ENCODE peak calls at places on chromosomes 6 and 20, in ten cellular contexts. F is Calu3, U is body of pancreas, D is kidney epithelial cell, M is colonic mucosa, H is retinal pigment epithelial cell, E is bronchial epithelial cell, G is WTC11, Z is heart left ventricle, J is AG09309. B is an unnamed sample.

GRCh38 chr6:56541736-56542366 is 100.8 kb downstream of the DST start:
- DNase-seq in G (no peak), H (no peak), F (no peak), J (no peak), E (peak), D (no peak), M (no peak), Z (no peak), U (no peak), B (no peak)

GRCh38 chr6:119296036-119297035 is 53.2 kb downstream of the MAN1A1 start:
- DNase-seq in J (no peak), D (no peak), Z (no peak), H (no peak), E (no peak), G (no peak), U (no peak), F (no peak), M (no peak), B (no peak)

GRCh38 chr6:77451466-77451865 is 11.8 kb downstream of the HTR1B start:
- DNase-seq in M (no peak), G (no peak), D (no peak), E (no peak), H (no peak), J (no peak), Z (no peak), U (no peak), F (no peak), B (no peak)

GRCh38 chr6:1526689-1527088 is 83.0 kb upstream of the FOXC1 start:
- DNase-seq in J (no peak), F (no peak), H (no peak), U (no peak), M (no peak), D (no peak), G (no peak), Z (no peak), E (no peak), B (no peak)

GRCh38 chr20:20593447-20594170 is 118.8 kb downstream of the RALGAPA2 start:
- DNase-seq in F (no peak), J (no peak), U (peak), E (peak), H (no peak), Z (no peak), G (peak), D (no peak), M (no peak), B (no peak)

GRCh38 chr6:100504786-100505737 is 40.3 kb upstream of the SIM1 start:
- DNase-seq in G (no peak), U (no peak), M (no peak), J (peak), H (peak), F (peak), Z (no peak), E (peak), D (peak), B (no peak)

GRCh38 chr6:36249010-36249409 is 20.9 kb upstream of the PNPLA1 start:
- DNase-seq in E (peak), F (no peak), J (peak), U (no peak), Z (no peak), H (no peak), D (no peak), M (no peak), G (no peak), B (no peak)

GRCh38 chr6:137763861-137764260 is 103.2 kb upstream of the TNFAIP3 start:
- DNase-seq in D (no peak), E (peak), U (no peak), J (no peak), F (no peak), H (no peak), G (no peak), Z (no peak), M (no peak), B (no peak)

GRCh38 chr6:45666844-45667243 is 289.1 kb upstream of the SUPT3H start:
- DNase-seq in F (no peak), Z (no peak), G (no peak), E (no peak), M (no peak), U (no peak), H (no peak), J (no peak), D (no peak), B (no peak)

GRCh38 chr20:61835301-61835700 is 230.4 kb downstream of the TAF4 start:
- DNase-seq in M (no peak), F (no peak), E (no peak), H (no peak), U (no peak), D (no peak), Z (peak), G (no peak), J (no peak), B (no peak)

GRCh38 chr6:42113929-42114636 is 28.3 kb downstream of the C6orf132 start:
- DNase-seq in E (peak), G (no peak), M (peak), D (no peak), F (peak), U (no peak), H (no peak), J (no peak), Z (no peak), B (no peak)

GRCh38 chr6:116019428-116019827 is 41.3 kb downstream of the FRK start:
- DNase-seq in U (no peak), D (no peak), J (no peak), M (no peak), Z (no peak), E (no peak), H (no peak), F (no peak), G (no peak), B (no peak)

GRCh38 chr20:13331536-13331935 is 110.5 kb downstream of the ISM1 start:
- DNase-seq in M (no peak), D (peak), G (no peak), F (no peak), J (no peak), H (no peak), E (peak), Z (no peak), U (no peak), B (no peak)

GRCh38 chr6:17305219-17306001 is 24.2 kb downstream of the RBM24 start:
- DNase-seq in Z (no peak), M (no peak), J (no peak), G (no peak), F (no peak), D (no peak), E (peak), H (no peak), U (no peak), B (no peak)

GRCh38 chr6:97288188-97288587 is 5.2 kb upstream of the MMS22L start:
- DNase-seq in D (no peak), E (no peak), H (no peak), J (no peak), M (no peak), G (no peak), Z (no peak), U (no peak), F (no peak), B (no peak)

GRCh38 chr20:35607003-35607735 is 8.5 kb upstream of the SPAG4 start:
- DNase-seq in Z (no peak), U (no peak), M (no peak), G (no peak), F (peak), H (no peak), J (no peak), E (peak), D (no peak), B (no peak)

GRCh38 chr6:66897576-66897975 is 1190.5 kb upstream of the EYS start:
- DNase-seq in H (no peak), M (no peak), J (no peak), Z (no peak), E (peak), U (peak), D (no peak), F (no peak), G (no peak), B (no peak)

GRCh38 chr6:88008411-88008810 is 39.2 kb upstream of the SPACA1 start:
- DNase-seq in F (no peak), D (peak), G (no peak), M (no peak), E (no peak), J (no peak), H (no peak), U (no peak), Z (no peak), B (no peak)

GRCh38 chr6:113672691-113673149 is 184.4 kb upstream of the MARCKS start:
- DNase-seq in J (peak), H (no peak), F (no peak), D (no peak), M (no peak), E (no peak), U (peak), G (no peak), Z (peak), B (peak)

GRCh38 chr20:1331101-1331500 is 2.2 kb upstream of the SDCBP2 start:
- DNase-seq in M (peak), F (no peak), D (no peak), Z (no peak), E (no peak), J (no peak), G (no peak), H (no peak), U (no peak), B (peak)

GRCh38 chr6:11011787-11012234 is 32.3 kb downstream of the ELOVL2 start:
- DNase-seq in F (peak), Z (no peak), M (no peak), U (peak), G (peak), J (no peak), H (no peak), D (no peak), E (peak), B (no peak)
- TF ChIP-seq CTCF in F (no peak), Z (no peak), M (no peak), U (no peak), G (no peak), J (no peak), H (peak), D (no peak), E (peak), B (no peak)

GRCh38 chr6:149960488-149960887 is 3.3 kb upstream of the ULBP1 start:
- DNase-seq in D (no peak), U (no peak), G (no peak), F (no peak), H (no peak), J (no peak), E (no peak), Z (no peak), M (no peak), B (peak)

GRCh38 chr6:149963212-149963461 is 606 bp upstream of the ULBP1 start:
- DNase-seq in Z (no peak), J (no peak), H (no peak), U (no peak), E (peak), M (peak), F (peak), D (peak), G (peak), B (peak)

GRCh38 chr6:149963462-149964242 is at the start of gene ULBP1:
- DNase-seq in E (peak), Z (peak), M (peak), G (peak), D (no peak), J (peak), H (no peak), U (peak), F (peak), B (peak)

GRCh38 chr6:149962461-149963211 is 1.1 kb upstream of the ULBP1 start:
- DNase-seq in J (no peak), H (no peak), D (no peak), U (no peak), Z (no peak), M (no peak), E (no peak), G (no peak), F (no peak), B (peak)

DNA sequence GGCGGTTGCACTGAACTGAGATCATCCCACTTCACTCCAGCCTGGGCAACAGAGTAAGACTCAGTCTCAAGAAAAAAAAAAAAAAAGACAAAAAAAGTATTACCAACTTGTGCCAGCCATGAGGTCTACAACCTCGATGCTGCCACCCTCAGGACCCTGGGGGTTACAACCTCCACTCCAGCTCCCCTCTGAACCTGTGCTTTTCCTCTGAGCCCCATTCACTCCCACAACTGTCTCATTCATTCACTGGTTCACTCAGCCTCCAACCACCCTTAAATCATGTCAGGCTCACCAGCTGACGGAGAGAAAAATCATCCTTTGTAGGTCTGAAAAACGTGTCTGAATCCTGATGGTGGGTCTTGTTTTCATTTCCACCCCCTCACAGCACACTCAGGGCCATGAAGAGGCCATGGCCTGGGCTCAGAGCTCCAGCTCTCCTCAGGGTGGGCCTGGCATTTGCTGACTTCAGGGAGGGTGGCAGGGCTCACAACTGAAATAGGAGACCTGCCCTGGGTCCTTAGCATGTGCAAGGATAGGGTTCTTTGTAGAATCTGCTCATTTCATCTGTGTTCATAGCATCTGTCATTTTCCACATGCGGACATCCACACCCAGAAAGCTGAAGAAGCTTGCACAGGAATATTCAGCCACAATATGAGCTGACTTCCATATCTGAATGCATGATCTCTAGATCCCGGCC is 1.9 kb upstream of the ULBP1 start:
- DNase-seq in E (peak), F (peak), D (no peak), U (no peak), G (peak), J (no peak), M (no peak), H (no peak), Z (no peak), B (peak)
- TF ChIP-seq CTCF in E (peak), F (peak), D (peak), U (no peak), G (no peak), J (peak), M (no peak), H (peak), Z (peak), B (peak)

GRCh38 chr20:58870293-58871014 is 17.9 kb downstream of the GNAS start:
- DNase-seq in E (peak), D (no peak), M (peak), Z (peak), G (peak), U (peak), F (peak), J (no peak), H (no peak), B (peak)

GRCh38 chr20:58867211-58867610 is 14.7 kb downstream of the GNAS start:
- DNase-seq in H (no peak), M (no peak), Z (no peak), G (no peak), D (no peak), U (peak), J (no peak), E (no peak), F (no peak), B (no peak)

GRCh38 chr20:58871533-58872102 is 19.1 kb downstream of the GNAS start:
- DNase-seq in J (no peak), D (no peak), H (no peak), G (no peak), Z (no peak), M (no peak), U (no peak), E (no peak), F (peak), B (no peak)

GRCh38 chr20:58869662-58870227 is 17.2 kb downstream of the GNAS start:
- DNase-seq in Z (no peak), F (no peak), U (no peak), E (no peak), H (no peak), J (no peak), M (no peak), G (no peak), D (no peak), B (no peak)

GRCh38 chr20:58868795-58869194 is 16.3 kb downstream of the GNAS start:
- DNase-seq in J (no peak), U (no peak), G (no peak), E (no peak), D (no peak), Z (no peak), H (no peak), M (no peak), F (no peak), B (no peak)
- TF ChIP-seq CTCF in J (peak), U (no peak), G (no peak), E (peak), D (peak), Z (peak), H (peak), M (no peak), F (no peak), B (no peak)

GRCh38 chr20:237918-238317 is 10.9 kb downstream of the DEFB129 start:
- DNase-seq in E (no peak), J (no peak), G (no peak), D (no peak), F (no peak), H (no peak), Z (no peak), U (no peak), M (no peak), B (no peak)

GRCh38 chr20:237479-237878 is 10.4 kb downstream of the DEFB129 start:
- DNase-seq in G (no peak), F (no peak), Z (no peak), M (no peak), U (peak), H (no peak), E (no peak), J (no peak), D (no peak), B (no peak)

DNA sequence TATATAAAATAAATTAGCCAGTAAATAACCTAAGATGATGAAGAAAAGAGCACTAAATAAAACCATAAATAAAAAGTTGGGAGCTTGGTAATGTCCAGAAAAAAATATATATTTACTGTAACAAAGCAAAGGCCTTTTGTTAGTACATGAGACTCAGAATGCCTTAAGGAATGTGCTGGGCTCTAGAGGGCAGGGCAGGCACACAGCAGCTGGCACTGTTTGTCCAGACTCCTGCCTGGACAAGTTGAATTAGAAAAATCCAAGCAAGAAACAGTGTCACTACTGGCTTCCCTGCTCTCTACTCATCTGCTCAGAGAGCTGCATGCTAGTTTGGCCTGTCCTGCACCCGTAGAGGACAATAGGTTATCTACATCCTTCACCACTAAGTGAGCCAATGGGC is 8.8 kb downstream of the DEFB129 start:
- DNase-seq in J (no peak), U (no peak), H (no peak), E (peak), Z (no peak), D (no peak), F (peak), G (no peak), M (no peak), B (no peak)
- TF ChIP-seq CTCF in J (peak), U (no peak), H (peak), E (peak), Z (peak), D (no peak), F (no peak), G (no peak), M (no peak), B (peak)

GRCh38 chr6:159535629-159536028 is 157.4 kb downstream of the SOD2 start:
- DNase-seq in M (no peak), U (no peak), G (no peak), F (no peak), J (no peak), D (no peak), H (no peak), Z (no peak), E (no peak), B (no peak)

GRCh38 chr6:159540883-159541282 is 152.2 kb downstream of the SOD2 start:
- DNase-seq in G (no peak), D (no peak), U (no peak), E (no peak), J (no peak), F (no peak), M (no peak), H (no peak), Z (no peak), B (no peak)

GRCh38 chr6:159541296-159541695 is 151.7 kb downstream of the SOD2 start:
- DNase-seq in G (no peak), H (no peak), E (no peak), Z (no peak), D (no peak), J (no peak), F (no peak), U (no peak), M (no peak), B (no peak)

DNA sequence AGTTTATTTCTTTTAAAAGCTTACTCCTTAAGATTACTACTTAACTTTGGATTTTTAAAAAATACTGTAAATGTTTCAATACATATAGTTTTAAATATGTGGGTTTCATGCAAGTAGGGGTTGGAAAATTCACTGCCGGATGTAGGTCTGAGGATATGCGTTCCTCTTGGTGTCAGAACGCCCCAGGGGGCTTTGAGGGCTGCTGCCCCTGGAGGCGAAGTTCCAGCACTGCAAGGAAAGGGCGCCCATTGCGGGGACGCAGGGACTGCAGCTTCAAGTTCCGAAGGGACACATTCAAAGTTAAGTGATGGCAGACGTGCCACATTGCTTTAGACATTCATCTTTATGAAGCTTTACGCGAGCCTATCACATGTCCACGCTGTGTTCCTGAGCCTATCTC is 152.9 kb downstream of the SOD2 start:
- DNase-seq in D (no peak), G (peak), Z (no peak), E (no peak), F (no peak), J (no peak), U (no peak), H (no peak), M (no peak), B (no peak)
- TF ChIP-seq CTCF in D (peak), G (peak), Z (peak), E (no peak), F (no peak), J (peak), U (no peak), H (peak), M (no peak), B (no peak)

GRCh38 chr20:44701116-44701865 is 13.9 kb upstream of the CCN5 start:
- DNase-seq in U (no peak), G (peak), D (no peak), M (no peak), J (no peak), H (no peak), Z (peak), F (no peak), E (no peak), B (no peak)
- TF ChIP-seq CTCF in U (no peak), G (no peak), D (no peak), M (no peak), J (no peak), H (no peak), Z (no peak), F (no peak), E (no peak), B (no peak)

GRCh38 chr6:31547727-31548422 is 467 bp downstream of the NFKBIL1 start:
- DNase-seq in E (no peak), J (no peak), G (no peak), H (no peak), D (no peak), U (no peak), M (no peak), F (no peak), Z (no peak), B (no peak)
- TF ChIP-seq CTCF in E (no peak), J (no peak), G (no peak), H (no peak), D (no peak), U (no peak), M (no peak), F (no peak), Z (no peak), B (no peak)